ENCODE peak calls at places on chromosomes 3 and 15, in four cellular contexts. B is CD8-positive, alpha-beta T cell; G is GM23338; X is stomach. T is an unnamed sample.

GRCh38 chr3:159902531-159903314 is 85.9 kb upstream of the IL12A start:
- DNase-seq in B (no peak), G (peak; percentile 9), X (no peak), T (no peak)

GRCh38 chr3:182971637-182972036 is 8.7 kb downstream of the DCUN1D1 start:
- DNase-seq in B (no peak), G (no peak), X (no peak), T (no peak)

GRCh38 chr3:179825527-179826246 is 172.8 kb downstream of the USP13 start:
- DNase-seq in B (no peak), G (no peak), X (no peak), T (no peak)

GRCh38 chr15:90141646-90142045 is 39.4 kb upstream of the IDH2 start:
- DNase-seq in B (no peak), G (no peak), X (no peak), T (no peak)

GRCh38 chr3:5633960-5634359 is 446.5 kb downstream of the EDEM1 start:
- DNase-seq in B (no peak), G (no peak), X (no peak), T (no peak)

GRCh38 chr3:64055076-64055475 is 31.8 kb upstream of the PSMD6 start:
- DNase-seq in B (no peak), G (no peak), X (no peak), T (no peak)

GRCh38 chr15:65363306-65363705 is 14.5 kb downstream of the IGDCC3 start:
- DNase-seq in B (no peak), G (no peak), X (no peak), T (no peak)

GRCh38 chr3:138327831-138328230 is 1.8 kb downstream of the NME9 start:
- DNase-seq in B (no peak), G (no peak), X (no peak), T (no peak)

GRCh38 chr3:185724761-185725160 is 100.1 kb downstream of the IGF2BP2 start:
- DNase-seq in B (no peak), G (peak; percentile 52), X (no peak), T (no peak)

GRCh38 chr3:172329070-172329469 is 119.2 kb downstream of the GHSR start:
- DNase-seq in B (no peak), G (peak; percentile 67), X (no peak), T (no peak)

GRCh38 chr3:49926117-49926728 is 3.4 kb downstream of the MON1A start:
- DNase-seq in B (no peak), G (no peak), X (no peak), T (no peak)

GRCh38 chr15:65066635-65067333 is 1.0 kb downstream of the RASL12 start:
- DNase-seq in B (no peak), G (peak; percentile 35), X (no peak), T (no peak)

GRCh38 chr3:183203670-183204069 is 41.1 kb upstream of the LAMP3 start:
- DNase-seq in B (no peak), G (no peak), X (no peak), T (no peak)

GRCh38 chr3:137948400-137949072 is 61.4 kb upstream of the CLDN18 start:
- DNase-seq in B (no peak), G (no peak), X (no peak), T (no peak)

GRCh38 chr15:27855137-27855536 is 244.0 kb downstream of the OCA2 start:
- DNase-seq in B (no peak), G (no peak), X (no peak), T (no peak)
- H3K4me3 ChIP-seq in B (no peak overlapping the region), G (no peak overlapping the region), X (no peak overlapping the region), T (no peak overlapping the region)

GRCh38 chr15:93018574-93018973 is 70.4 kb downstream of the RGMA start:
- DNase-seq in B (no peak), G (peak; percentile 54), X (no peak), T (no peak)
- H3K36me3 ChIP-seq in B (peaks cover 90% of the 10 kb centered on the region), G (peaks cover 85% of the 10 kb centered on the region), X (peaks cover 100% of the 10 kb centered on the region), T (peaks cover 94% of the 10 kb centered on the region)

GRCh38 chr3:72473156-72473555 is 375.1 kb downstream of the SHQ1 start:
- DNase-seq in B (no peak), G (no peak), X (no peak), T (no peak)

GRCh38 chr3:72480366-72480765 is 367.9 kb downstream of the SHQ1 start:
- DNase-seq in B (no peak), G (no peak), X (no peak), T (no peak)

GRCh38 chr3:72475258-72476138 is 372.7 kb downstream of the SHQ1 start:
- DNase-seq in B (no peak), G (no peak), X (no peak), T (no peak)

GRCh38 chr3:72474775-72475174 is 373.5 kb downstream of the SHQ1 start:
- DNase-seq in B (no peak), G (no peak), X (no peak), T (no peak)

DNA sequence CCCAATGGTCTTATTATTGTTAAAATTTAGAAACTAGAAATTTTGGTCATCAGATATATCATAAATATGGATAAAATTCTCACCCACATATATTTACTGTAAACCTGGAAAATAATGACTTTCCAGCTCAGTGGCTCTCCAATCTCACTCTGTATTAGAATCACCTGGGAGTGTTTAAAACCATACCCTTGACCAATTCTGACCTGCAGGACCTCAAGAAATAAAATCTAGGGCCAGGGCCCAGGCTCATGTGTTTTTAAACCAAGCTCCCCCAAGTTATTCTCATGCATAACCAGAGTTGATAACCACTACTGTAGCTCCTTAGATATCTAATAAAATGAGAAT is 372.1 kb downstream of the SHQ1 start:
- DNase-seq in B (no peak), G (no peak), X (no peak), T (no peak)
- H3K4me3 ChIP-seq in B (no peak overlapping the region), G (no peak overlapping the region), X (no peak overlapping the region), T (no peak overlapping the region)

DNA sequence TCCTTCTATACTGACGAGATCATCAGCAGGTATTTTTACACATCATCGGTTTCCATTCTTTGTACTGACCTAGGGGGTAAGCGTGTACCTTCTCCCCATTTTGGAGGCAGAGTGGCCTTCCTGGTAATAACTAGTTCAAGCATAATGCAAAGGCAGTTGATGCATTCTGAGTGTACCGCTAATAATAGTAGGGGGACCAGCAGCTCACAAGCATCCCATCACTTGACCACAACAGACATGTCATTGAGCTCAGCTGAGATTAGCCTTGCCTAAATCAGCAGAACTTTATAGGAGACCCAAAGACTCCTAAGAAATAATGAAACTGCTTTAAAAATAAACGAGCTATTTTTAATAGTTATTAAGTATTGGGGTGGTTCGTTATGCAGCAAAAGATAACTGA is 121.0 kb upstream of the HACD2 start:
- DNase-seq in B (no peak), G (no peak), X (no peak), T (no peak)
- H3K36me3 ChIP-seq in B (no peaks in the 10 kb centered on the region), G (no peaks in the 10 kb centered on the region), X (no peaks in the 10 kb centered on the region), T (no peaks in the 10 kb centered on the region)

GRCh38 chr15:101277943-101278564 is 769 bp upstream of the SELENOS start:
- DNase-seq in B (no peak), G (peak; percentile 29), X (no peak), T (no peak)
- H3K4me3 ChIP-seq in B (peak overlapping the region; percentile 75), G (peak overlapping the region; percentile 100), X (peak overlapping the region; percentile 74), T (peak overlapping the region; percentile 88)

GRCh38 chr15:41821831-41822230 is 6.1 kb upstream of the JMJD7 start:
- DNase-seq in B (no peak), G (no peak), X (no peak), T (no peak)

GRCh38 chr15:41822471-41822870 is 5.4 kb upstream of the JMJD7 start:
- DNase-seq in B (no peak), G (no peak), X (no peak), T (no peak)

GRCh38 chr15:41819455-41820050 is 8.3 kb upstream of the JMJD7 start:
- DNase-seq in B (no peak), G (no peak), X (no peak), T (no peak)

GRCh38 chr15:41822957-41823356 is 4.9 kb upstream of the JMJD7 start:
- DNase-seq in B (no peak), G (no peak), X (no peak), T (no peak)

GRCh38 chr15:41820791-41821423 is 7.0 kb upstream of the JMJD7 start:
- DNase-seq in B (no peak), G (no peak), X (peak; percentile 83), T (no peak)
- H3K36me3 ChIP-seq in B (peaks cover 33% of the 10 kb centered on the region), G (no peaks in the 10 kb centered on the region), X (peaks cover 98% of the 10 kb centered on the region), T (peaks cover 96% of the 10 kb centered on the region)

GRCh38 chr15:29105151-29105785 is 164.4 kb downstream of the NSMCE3 start:
- DNase-seq in B (no peak), G (no peak), X (no peak), T (no peak)

GRCh38 chr15:29102911-29103824 is 166.5 kb downstream of the NSMCE3 start:
- DNase-seq in B (peak; percentile 22), G (peak; percentile 78), X (no peak), T (peak; percentile 78)

GRCh38 chr15:29106116-29106515 is 163.5 kb downstream of the NSMCE3 start:
- DNase-seq in B (no peak), G (no peak), X (no peak), T (no peak)

GRCh38 chr15:29104566-29104880 is 165.1 kb downstream of the NSMCE3 start:
- DNase-seq in B (no peak), G (no peak), X (no peak), T (no peak)

GRCh38 chr15:29103825-29104565 is 165.6 kb downstream of the NSMCE3 start:
- DNase-seq in B (peak; percentile 57), G (peak; percentile 93), X (peak; percentile 44), T (peak; percentile 58)
- H3K4me3 ChIP-seq in B (no peak overlapping the region), G (peak overlapping the region; percentile 60), X (peak overlapping the region; percentile 37), T (no peak overlapping the region)

T was measured in left lung.